ENCODE peak calls at places on chromosome 1, in four cellular contexts. W, A, J and F are unnamed samples.

GRCh38 chr1:183218981-183219621 is 33.0 kb downstream of the LAMC2 start:
- DNase-seq in W (peak), A (no peak), J (peak), F (no peak)

GRCh38 chr1:154178006-154178405 is 13.9 kb downstream of the TPM3 start:
- DNase-seq in A (peak), J (no peak), W (no peak), F (no peak)

GRCh38 chr1:172421974-172422604 is 1.6 kb downstream of the C1orf105 start:
- DNase-seq in A (no peak), J (peak), W (no peak), F (no peak)

GRCh38 chr1:40818264-40818961 is 34.8 kb downstream of the KCNQ4 start:
- DNase-seq in W (peak), A (peak), J (peak), F (peak)

GRCh38 chr1:109163549-109163948 is 49.6 kb downstream of the ELAPOR1 start:
- DNase-seq in J (no peak), W (no peak), A (no peak), F (no peak)

GRCh38 chr1:220970311-220970710 is 91.1 kb downstream of the HLX start:
- DNase-seq in W (no peak), A (no peak), J (no peak), F (no peak)

GRCh38 chr1:170704256-170704655 is 40.3 kb downstream of the PRRX1 start:
- DNase-seq in A (peak), J (no peak), W (no peak), F (no peak)

GRCh38 chr1:173249349-173249748 is 42.2 kb upstream of the TNFSF4 start:
- DNase-seq in A (peak), J (no peak), W (no peak), F (no peak)

GRCh38 chr1:2860476-2861142 is 59.1 kb upstream of the TTC34 start:
- DNase-seq in J (no peak), W (no peak), A (no peak), F (no peak)

GRCh38 chr1:197614916-197615692 is 160.2 kb downstream of the DENND1B start:
- DNase-seq in A (peak), W (peak), J (no peak), F (peak)

GRCh38 chr1:103492003-103492665 is 33.4 kb upstream of the RNPC3 start:
- DNase-seq in A (peak), J (no peak), W (no peak), F (no peak)